ENCODE peak calls at places on chromosomes 4 and X, in eight cellular contexts. O is right cardiac atrium, F is A673, T is NCI-H146, Y is cardiac fibroblast, M is glomerular endothelial cell, I is D721Med, W is foreskin fibroblast. X is an unnamed sample.

GRCh38 chr4:174650711-174651355 is 128.5 kb upstream of the HPGD start:
- DNase-seq in O (no peak), F (no peak), T (no peak), Y (no peak), M (no peak), I (no peak), W (no peak), X (peak)

GRCh38 chr4:663438-664428 is 10.3 kb downstream of the ATP5ME start:
- DNase-seq in O (peak), F (peak), T (peak), Y (no peak), M (no peak), I (peak), W (no peak), X (peak)

GRCh38 chr4:168636506-168637176 is 139.8 kb downstream of the PALLD start:
- DNase-seq in O (no peak), F (peak), T (no peak), Y (peak), M (no peak), I (no peak), W (peak), X (no peak)

GRCh38 chr4:6880691-6881090 is 28.9 kb upstream of the TBC1D14 start:
- DNase-seq in O (no peak), F (no peak), T (no peak), Y (no peak), M (no peak), I (no peak), W (no peak), X (no peak)

GRCh38 chr4:55903577-55903976 is 45.2 kb upstream of the CEP135 start:
- DNase-seq in O (no peak), F (peak), T (peak), Y (no peak), M (no peak), I (no peak), W (no peak), X (no peak)

GRCh38 chr4:94603170-94603747 is 151.5 kb downstream of the PDLIM5 start:
- DNase-seq in O (peak), F (no peak), T (no peak), Y (peak), M (peak), I (no peak), W (peak), X (peak)

GRCh38 chrX:51406688-51407519 is 74.3 kb downstream of the NUDT10 start:
- DNase-seq in O (no peak), F (no peak), T (no peak), Y (no peak), M (no peak), I (no peak), W (no peak), X (no peak)

GRCh38 chrX:153443476-153444332 is 2.2 kb downstream of the TREX2 start:
- DNase-seq in O (no peak), F (no peak), T (no peak), Y (no peak), M (no peak), I (no peak), W (no peak), X (no peak)

GRCh38 chrX:69153060-69153730 is 12.1 kb downstream of the PJA1 start:
- DNase-seq in O (peak), F (no peak), T (no peak), Y (peak), M (no peak), I (no peak), W (no peak), X (no peak)

GRCh38 chrX:51889851-51890250 is 3.6 kb upstream of the MAGED1 start:
- DNase-seq in O (no peak), F (no peak), T (no peak), Y (no peak), M (no peak), I (no peak), W (no peak), X (no peak)

GRCh38 chr4:22962186-22962786 is 269.5 kb downstream of the GBA3 start:
- DNase-seq in O (no peak), F (peak), T (no peak), Y (peak), M (no peak), I (no peak), W (peak), X (peak)

GRCh38 chr4:5969777-5970176 is 48.5 kb downstream of the C4orf50 start:
- DNase-seq in O (no peak), F (no peak), T (no peak), Y (no peak), M (no peak), I (no peak), W (no peak), X (no peak)

GRCh38 chrX:45309096-45309495 is 108.4 kb upstream of the DIPK2B start:
- DNase-seq in O (no peak), F (no peak), T (no peak), Y (peak), M (no peak), I (no peak), W (no peak), X (no peak)

GRCh38 chr4:11914406-11914805 is 485.7 kb upstream of the HS3ST1 start:
- DNase-seq in O (no peak), F (no peak), T (no peak), Y (peak), M (peak), I (no peak), W (no peak), X (no peak)

X was measured in NCI-H69.